ENCODE peak calls at places on chromosomes 13 and 19, in ten cellular contexts. U is AG04450; I is naive thymus-derived CD8-positive, alpha-beta T cell; R is activated CD4-positive, alpha-beta T cell treated with anti-CD3 and anti-CD28 coated beads, Interleukin-2, amount 50 U/mL, for 24 hours; B is lower leg skin; J is tibial artery; F is NCI-H524 treated with DMSO at 0.1 percent for 48 hours; M is GM12865; O is natural killer cell treated with Interleukin-12 subunit alpha and Interleukin-12 subunit beta and Interleukin-15 and Interleukin-18, amount 100 ng/mL, for 72 hours; G is cardiac fibroblast. Q is an unnamed sample.

GRCh38 chr19:37855098-37855497 is 51.3 kb downstream of the WDR87 start:
- DNase-seq in U (no peak), I (no peak), R (peak; percentile 19), B (no peak), J (no peak), F (no peak), M (peak; percentile 2), O (no peak), G (peak; percentile 25), Q (peak; percentile 19)

GRCh38 chr13:57036290-57036689 is 104.4 kb upstream of the PRR20A start:
- DNase-seq in U (no peak), I (no peak), R (no peak), B (no peak), J (no peak), F (no peak), M (no peak), O (no peak), G (no peak), Q (no peak)

GRCh38 chr19:39465956-39466747 is 14.5 kb upstream of the TIMM50 start:
- DNase-seq in U (no peak), I (no peak), R (no peak), B (no peak), J (no peak), F (no peak), M (no peak), O (no peak), G (no peak), Q (no peak)

GRCh38 chr13:27476943-27477681 is 26.7 kb upstream of the MTIF3 start:
- DNase-seq in U (peak; percentile 6), I (no peak), R (no peak), B (no peak), J (no peak), F (no peak), M (peak; percentile 78), O (no peak), G (peak; percentile 62), Q (peak; percentile 18)

GRCh38 chr19:38666662-38667448 is 19.4 kb downstream of the ACTN4 start:
- DNase-seq in U (no peak), I (no peak), R (no peak), B (no peak), J (peak; percentile 83), F (no peak), M (peak; percentile 70), O (peak; percentile 84), G (peak; percentile 88), Q (peak; percentile 59)

GRCh38 chr19:49431330-49431749 is 6.2 kb downstream of the GFY start:
- DNase-seq in U (no peak), I (no peak), R (no peak), B (no peak), J (no peak), F (no peak), M (no peak), O (no peak), G (no peak), Q (no peak)

GRCh38 chr13:68027311-68027710 is 797.2 kb upstream of the PCDH9 start:
- DNase-seq in U (no peak), I (no peak), R (no peak), B (no peak), J (no peak), F (no peak), M (no peak), O (no peak), G (no peak), Q (no peak)

GRCh38 chr19:54136086-54136863 is 1.3 kb upstream of the CNOT3 start:
- DNase-seq in U (no peak), I (no peak), R (no peak), B (no peak), J (no peak), F (no peak), M (no peak), O (no peak), G (peak; percentile 8), Q (peak; percentile 41)

GRCh38 chr13:76289558-76289957 is 596.6 kb downstream of the KCTD12 start:
- DNase-seq in U (no peak), I (no peak), R (no peak), B (no peak), J (no peak), F (peak; percentile 78), M (no peak), O (no peak), G (no peak), Q (no peak)

GRCh38 chr13:21733475-21734311 is 62.8 kb downstream of the FGF9 start:
- DNase-seq in U (no peak), I (no peak), R (no peak), B (no peak), J (no peak), F (no peak), M (no peak), O (no peak), G (no peak), Q (no peak)

GRCh38 chr19:51712461-51713081 is 11.2 kb downstream of the HAS1 start:
- DNase-seq in U (no peak), I (no peak), R (no peak), B (no peak), J (no peak), F (no peak), M (peak; percentile 30), O (no peak), G (peak; percentile 65), Q (no peak)

GRCh38 chr13:76836311-76836710 is 49.9 kb downstream of the KCTD12 start:
- DNase-seq in U (no peak), I (no peak), R (no peak), B (no peak), J (no peak), F (no peak), M (no peak), O (no peak), G (no peak), Q (no peak)

GRCh38 chr19:4316940-4317339 is 12.5 kb downstream of the FSD1 start:
- DNase-seq in U (no peak), I (no peak), R (no peak), B (no peak), J (no peak), F (no peak), M (no peak), O (no peak), G (peak; percentile 22), Q (no peak)

GRCh38 chr19:40466219-40467006 is at the start of gene SPTBN4:
- DNase-seq in U (no peak), I (peak; percentile 63), R (peak; percentile 64), B (peak; percentile 90), J (peak; percentile 72), F (no peak), M (peak; percentile 29), O (peak; percentile 81), G (no peak), Q (no peak)

GRCh38 chr13:113455384-113455783 is 2.1 kb upstream of the ADPRHL1 start:
- DNase-seq in U (no peak), I (no peak), R (no peak), B (peak; percentile 76), J (no peak), F (no peak), M (no peak), O (no peak), G (no peak), Q (no peak)

GRCh38 chr19:19652482-19653295 is 9.2 kb upstream of the GMIP start:
- DNase-seq in U (no peak), I (no peak), R (no peak), B (no peak), J (no peak), F (no peak), M (no peak), O (no peak), G (peak; percentile 34), Q (no peak)

GRCh38 chr13:95099541-95099940 is 201.7 kb downstream of the ABCC4 start:
- DNase-seq in U (no peak), I (no peak), R (no peak), B (no peak), J (no peak), F (no peak), M (no peak), O (no peak), G (peak; percentile 93), Q (no peak)

GRCh38 chr13:113656831-113657671 is 947 bp downstream of the ATP4B start:
- DNase-seq in U (no peak), I (no peak), R (no peak), B (peak; percentile 74), J (peak; percentile 54), F (no peak), M (no peak), O (no peak), G (no peak), Q (no peak)